ENCODE peak calls at places on chromosomes 1 and 21, in six cellular contexts. K is GM20000; Q is stimulated activated CD4-positive, alpha-beta T cell treated with anti-CD3 and anti-CD28 coated beads, Interleukin-12 subunit alpha, Interleukin-12 subunit beta, amount 100 ng/mL, for 4 hours; I is NCI-H1417; Y is EL; N is AG10803. C is an unnamed sample.

GRCh38 chr1:155022136-155022926 is 11.2 kb downstream of the DCST2 start:
- DNase-seq in I (no peak), N (peak), Q (no peak), K (no peak), Y (peak), C (no peak)

GRCh38 chr1:6107409-6108356 is 62.0 kb downstream of the KCNAB2 start:
- DNase-seq in Q (no peak), N (no peak), I (no peak), Y (no peak), K (no peak), C (no peak)

GRCh38 chr21:38930838-38931237 is 125.1 kb downstream of the ETS2 start:
- DNase-seq in N (peak), K (no peak), Q (no peak), Y (peak), I (no peak), C (no peak)

GRCh38 chr21:42238185-42238934 is 19.4 kb downstream of the ABCG1 start:
- DNase-seq in Y (no peak), N (no peak), Q (no peak), K (no peak), I (no peak), C (no peak)

GRCh38 chr1:182684128-182684828 is at the start of gene RGS8:
- DNase-seq in N (no peak), K (no peak), Q (no peak), Y (no peak), I (peak), C (peak)

GRCh38 chr1:248862695-248863010 is 3.8 kb upstream of the ZNF692 start:
- DNase-seq in Y (no peak), I (no peak), Q (no peak), K (no peak), N (no peak), C (no peak)

GRCh38 chr21:41726058-41726558 is 40.7 kb downstream of the RIPK4 start:
- DNase-seq in Q (no peak), N (no peak), I (no peak), Y (no peak), K (no peak), C (no peak)

GRCh38 chr1:234621657-234622335 is 11.8 kb upstream of the IRF2BP2 start:
- DNase-seq in N (peak), I (no peak), K (no peak), Q (no peak), Y (peak), C (peak)

GRCh38 chr1:17700363-17700762 is 54.8 kb upstream of the ACTL8 start:
- DNase-seq in K (no peak), Q (no peak), I (no peak), N (no peak), Y (no peak), C (no peak)

GRCh38 chr1:171935664-171936063 is 94.4 kb downstream of the DNM3 start:
- DNase-seq in Y (no peak), K (no peak), Q (no peak), N (no peak), I (no peak), C (no peak)

GRCh38 chr1:53681647-53682368 is 57.2 kb downstream of the GLIS1 start:
- DNase-seq in N (no peak), I (peak), K (peak), Y (no peak), Q (peak), C (peak)

GRCh38 chr1:210754931-210755670 is 378.8 kb downstream of the KCNH1 start:
- DNase-seq in Y (no peak), I (peak), N (peak), Q (no peak), K (no peak), C (peak)

GRCh38 chr1:165034136-165034535 is 322.4 kb downstream of the LMX1A start:
- DNase-seq in K (no peak), Y (no peak), I (no peak), N (no peak), Q (no peak), C (no peak)

GRCh38 chr1:69263982-69264381 is 303.7 kb upstream of the LRRC7 start:
- DNase-seq in K (no peak), N (no peak), Y (no peak), Q (no peak), I (peak), C (peak)

GRCh38 chr1:234940841-234941240 is 187.8 kb downstream of the TOMM20 start:
- DNase-seq in Q (no peak), N (no peak), I (no peak), K (no peak), Y (no peak), C (no peak)

GRCh38 chr1:147781056-147781471 is 20.7 kb upstream of the GJA5 start:
- DNase-seq in I (no peak), Q (no peak), Y (peak), N (peak), K (no peak), C (no peak)

GRCh38 chr1:191963781-191964455 is 194.3 kb upstream of the RGS18 start:
- DNase-seq in Y (peak), I (no peak), N (no peak), K (no peak), Q (no peak), C (no peak)

GRCh38 chr1:162676767-162677166 is 44.5 kb downstream of the DDR2 start:
- DNase-seq in K (no peak), N (no peak), Q (no peak), I (no peak), Y (no peak), C (no peak)

GRCh38 chr1:45266151-45266801 is 59.9 kb upstream of the ZSWIM5 start:
- DNase-seq in Q (no peak), Y (peak), K (no peak), I (no peak), N (peak), C (peak)

GRCh38 chr1:153705484-153705883 is 22.4 kb upstream of the INTS3 start:
- DNase-seq in N (no peak), Q (no peak), Y (no peak), I (no peak), K (no peak), C (no peak)

GRCh38 chr1:160308451-160309182 is 23.7 kb upstream of the PEX19 start:
- DNase-seq in K (no peak), N (peak), I (no peak), Y (no peak), Q (no peak), C (no peak)